ENCODE peak calls at places on chromosome 1, in seven cellular contexts. N, O, D, E, U, I and S are unnamed samples.

GRCh38 chr1:153572569-153573015 is 6.9 kb upstream of the S100A2 start:
- DNase-seq in N (peak; percentile 82), O (peak; percentile 89), D (peak; percentile 73), E (peak; percentile 86), U (peak; percentile 78), I (peak; percentile 92), S (peak; percentile 96)

GRCh38 chr1:92879316-92879968 is 47.6 kb downstream of the RPL5 start:
- DNase-seq in N (no peak), O (no peak), D (no peak), E (no peak), U (no peak), I (no peak), S (peak; percentile 33)

GRCh38 chr1:912740-913301 is 10.9 kb upstream of the SAMD11 start:
- DNase-seq in N (no peak), O (no peak), D (no peak), E (peak; percentile 62), U (peak; percentile 40), I (no peak), S (no peak)

GRCh38 chr1:228112617-228113016 is 3.5 kb upstream of the MRPL55 start:
- DNase-seq in N (no peak), O (no peak), D (no peak), E (no peak), U (no peak), I (no peak), S (no peak)

GRCh38 chr1:246588322-246588721 is 22.1 kb downstream of the CNST start:
- DNase-seq in N (peak; percentile 88), O (peak; percentile 59), D (no peak), E (no peak), U (peak; percentile 73), I (peak; percentile 64), S (no peak)

GRCh38 chr1:52585474-52585873 is 16.7 kb upstream of the GPX7 start:
- DNase-seq in N (no peak), O (no peak), D (no peak), E (no peak), U (no peak), I (no peak), S (no peak)

GRCh38 chr1:107942829-107943228 is 22.2 kb downstream of the VAV3 start:
- DNase-seq in N (no peak), O (no peak), D (no peak), E (no peak), U (no peak), I (no peak), S (no peak)

GRCh38 chr1:200384818-200385390 is 24.9 kb downstream of the ZNF281 start:
- DNase-seq in N (no peak), O (no peak), D (no peak), E (no peak), U (peak; percentile 38), I (no peak), S (no peak)

GRCh38 chr1:91731815-91732214 is 154.1 kb downstream of the TGFBR3 start:
- DNase-seq in N (peak; percentile 49), O (peak; percentile 71), D (no peak), E (no peak), U (peak; percentile 75), I (peak; percentile 45), S (no peak)